ENCODE peak calls at places on chromosomes 1 and 21, in nine cellular contexts. H is HAP-1, L is lung, J is SK-N-SH, P is BE2C, Q is HCT116, O is uterus, Y is Panc1, X is body of pancreas. I is an unnamed sample.

GRCh38 chr1:186424539-186424938 is 36.4 kb downstream of the PDC start:
- DNase-seq in H (no peak), L (no peak), J (no peak), P (peak; percentile 19), Q (no peak), O (no peak), Y (no peak), X (no peak), I (peak; percentile 72)

GRCh38 chr1:173477286-173478098 is at the start of gene PRDX6:
- DNase-seq in H (no peak), L (peak; percentile 84), J (no peak), P (no peak), Q (peak; percentile 2), O (peak; percentile 87), Y (no peak), X (peak; percentile 69), I (peak; percentile 76)

GRCh38 chr1:224054012-224054411 is 59.9 kb upstream of the FBXO28 start:
- DNase-seq in H (no peak), L (no peak), J (no peak), P (no peak), Q (no peak), O (no peak), Y (no peak), X (no peak), I (no peak)

GRCh38 chr1:24556414-24556795 is 518 bp downstream of the NCMAP start:
- DNase-seq in H (no peak), L (no peak), J (no peak), P (no peak), Q (no peak), O (no peak), Y (no peak), X (no peak), I (no peak)

GRCh38 chr1:150309758-150310495 is 11.4 kb upstream of the PRPF3 start:
- DNase-seq in H (no peak), L (no peak), J (no peak), P (no peak), Q (no peak), O (no peak), Y (no peak), X (no peak), I (peak; percentile 4)

GRCh38 chr1:70718086-70718630 is 307.1 kb downstream of the CTH start:
- DNase-seq in H (no peak), L (no peak), J (no peak), P (no peak), Q (no peak), O (no peak), Y (no peak), X (no peak), I (no peak)

GRCh38 chr1:219582310-219582709 is 30.6 kb downstream of the ZC3H11B start:
- DNase-seq in H (no peak), L (no peak), J (no peak), P (no peak), Q (no peak), O (no peak), Y (no peak), X (no peak), I (no peak)

GRCh38 chr1:40256401-40257084 is 1.5 kb upstream of the ZMPSTE24 start:
- DNase-seq in H (no peak), L (no peak), J (no peak), P (no peak), Q (no peak), O (no peak), Y (no peak), X (no peak), I (no peak)

GRCh38 chr1:211638723-211639122 is 36.7 kb downstream of the NEK2 start:
- DNase-seq in H (peak; percentile 12), L (no peak), J (no peak), P (no peak), Q (no peak), O (no peak), Y (no peak), X (no peak), I (no peak)

GRCh38 chr1:188365874-188366273 is 1537.1 kb downstream of the PLA2G4A start:
- DNase-seq in H (peak; percentile 17), L (no peak), J (no peak), P (no peak), Q (no peak), O (no peak), Y (no peak), X (no peak), I (no peak)

GRCh38 chr21:28333455-28334108 is 659.1 kb downstream of the LTN1 start:
- DNase-seq in H (no peak), L (no peak), J (no peak), P (no peak), Q (no peak), O (no peak), Y (no peak), X (no peak), I (no peak)

GRCh38 chr1:37919277-37919676 is 27.6 kb downstream of the INPP5B start:
- DNase-seq in H (no peak), L (no peak), J (peak; percentile 20), P (no peak), Q (peak; percentile 24), O (no peak), Y (no peak), X (peak; percentile 9), I (peak; percentile 16)

GRCh38 chr1:244063498-244063897 is 12.4 kb downstream of the ZBTB18 start:
- DNase-seq in H (no peak), L (no peak), J (no peak), P (no peak), Q (no peak), O (no peak), Y (no peak), X (no peak), I (no peak)

GRCh38 chr1:214537872-214538473 is 13.4 kb downstream of the PTPN14 start:
- DNase-seq in H (no peak), L (no peak), J (no peak), P (no peak), Q (no peak), O (no peak), Y (no peak), X (no peak), I (no peak)

GRCh38 chr1:117598489-117598888 is 7.4 kb upstream of the TENT5C start:
- DNase-seq in H (no peak), L (no peak), J (no peak), P (no peak), Q (no peak), O (no peak), Y (no peak), X (no peak), I (no peak)

GRCh38 chr1:24554714-24555113 is 1.2 kb upstream of the NCMAP start:
- DNase-seq in H (no peak), L (no peak), J (no peak), P (no peak), Q (no peak), O (no peak), Y (no peak), X (no peak), I (no peak)

GRCh38 chr1:205274041-205274691 is 46.4 kb downstream of the TMCC2 start:
- DNase-seq in H (no peak), L (no peak), J (no peak), P (no peak), Q (no peak), O (no peak), Y (no peak), X (peak; percentile 36), I (no peak)

GRCh38 chr1:227748496-227749182 is 13.4 kb downstream of the SNAP47 start:
- DNase-seq in H (no peak), L (no peak), J (no peak), P (no peak), Q (no peak), O (peak; percentile 78), Y (no peak), X (no peak), I (peak; percentile 35)

GRCh38 chr1:24748191-24749121 is 3.2 kb downstream of the CLIC4 start:
- DNase-seq in H (no peak), L (no peak), J (no peak), P (no peak), Q (no peak), O (no peak), Y (no peak), X (no peak), I (no peak)

GRCh38 chr21:36535618-36536241 is 55.8 kb upstream of the CLDN14 start:
- DNase-seq in H (no peak), L (no peak), J (no peak), P (no peak), Q (no peak), O (no peak), Y (no peak), X (no peak), I (no peak)

DNA sequence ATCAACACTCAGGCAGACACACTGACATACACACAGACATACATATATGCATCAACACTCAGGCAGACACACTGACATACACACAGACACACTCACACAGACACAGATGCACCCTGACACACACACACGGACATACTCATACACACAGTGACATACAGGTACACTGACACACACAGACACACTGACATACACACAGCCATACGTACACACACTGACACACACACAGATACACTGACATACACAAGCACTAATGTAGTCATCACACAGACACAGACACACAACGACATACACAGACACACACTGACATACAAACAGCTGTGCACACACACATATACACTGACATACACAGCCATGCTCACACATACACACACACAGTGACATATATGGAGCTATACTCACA is 131.0 kb upstream of the CSF3R start:
- DNase-seq in H (no peak), L (no peak), J (no peak), P (no peak), Q (no peak), O (no peak), Y (no peak), X (no peak), I (no peak)
- H3K27me3 ChIP-seq in H (peaks cover 6% of the 10 kb centered on the region), L (peaks cover 5% of the 10 kb centered on the region), J (no peaks in the 10 kb centered on the region), P (no peaks in the 10 kb centered on the region), Q (peaks cover 21% of the 10 kb centered on the region), O (no peaks in the 10 kb centered on the region), Y (peaks cover 5% of the 10 kb centered on the region), X (no peaks in the 10 kb centered on the region), I (no peaks in the 10 kb centered on the region)

GRCh38 chr1:50424045-50424939 is 1.0 kb upstream of the DMRTA2 start:
- DNase-seq in H (peak; percentile 18), L (no peak), J (peak; percentile 54), P (no peak), Q (no peak), O (no peak), Y (no peak), X (no peak), I (no peak)
- H3K27me3 ChIP-seq in H (peaks cover 54% of the 10 kb centered on the region), L (peaks cover 15% of the 10 kb centered on the region), J (peaks cover 97% of the 10 kb centered on the region), P (peaks cover 100% of the 10 kb centered on the region), Q (no peaks in the 10 kb centered on the region), O (peaks cover 91% of the 10 kb centered on the region), Y (peaks cover 11% of the 10 kb centered on the region), X (peaks cover 68% of the 10 kb centered on the region), I (peaks cover 100% of the 10 kb centered on the region)

DNA sequence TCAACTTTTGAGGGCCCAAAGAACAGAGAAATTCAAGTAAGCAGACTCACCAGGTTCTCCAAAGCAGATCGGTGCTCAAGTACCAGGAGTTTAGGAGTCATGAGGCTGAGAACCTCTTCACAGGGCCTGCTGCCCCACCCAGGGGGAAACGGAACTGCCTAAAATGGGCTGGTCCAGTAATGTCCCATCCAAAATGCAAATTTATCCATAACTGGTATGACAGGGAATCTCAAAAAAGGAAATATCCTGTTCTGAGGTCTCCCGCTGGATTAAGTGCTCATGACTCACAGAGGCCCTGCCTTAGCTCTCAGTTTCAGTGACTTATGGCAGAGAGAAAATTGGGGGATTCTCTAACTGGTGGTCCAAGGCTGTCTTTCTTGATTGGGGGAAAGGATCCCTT is 9.3 kb downstream of the SPRR2G start:
- DNase-seq in H (no peak), L (no peak), J (no peak), P (no peak), Q (no peak), O (no peak), Y (no peak), X (no peak), I (no peak)
- H3K27me3 ChIP-seq in H (peaks cover 3% of the 10 kb centered on the region), L (no peaks in the 10 kb centered on the region), J (no peaks in the 10 kb centered on the region), P (no peaks in the 10 kb centered on the region), Q (peaks cover 69% of the 10 kb centered on the region), O (no peaks in the 10 kb centered on the region), Y (peaks cover 12% of the 10 kb centered on the region), X (no peaks in the 10 kb centered on the region), I (no peaks in the 10 kb centered on the region)

GRCh38 chr1:203321273-203322052 is 16.1 kb downstream of the BTG2 start:
- DNase-seq in H (no peak), L (no peak), J (no peak), P (no peak), Q (no peak), O (no peak), Y (no peak), X (no peak), I (no peak)
- H3K27me3 ChIP-seq in H (no peaks in the 10 kb centered on the region), L (no peaks in the 10 kb centered on the region), J (peaks cover 26% of the 10 kb centered on the region), P (no peaks in the 10 kb centered on the region), Q (peaks cover 17% of the 10 kb centered on the region), O (no peaks in the 10 kb centered on the region), Y (peaks cover 8% of the 10 kb centered on the region), X (no peaks in the 10 kb centered on the region), I (no peaks in the 10 kb centered on the region)